ENCODE peak calls at places on chromosomes 7 and 10, in nine cellular contexts. B is cardiac fibroblast; V is HFF-Myc; O is germinal center; A is CD8-positive, alpha-beta T cell; D is foreskin fibroblast; F is activated naive CD4-positive, alpha-beta T cell treated with anti-CD3 and anti-CD28 coated beads, Interleukin-2, amount 50 U/mL, for 72 hours; J is EL; R is A673. Y is an unnamed sample.

GRCh38 chr10:43170491-43170890 is 32.2 kb downstream of the CSGALNACT2 start:
- DNase-seq in R (peak), J (no peak), D (peak), V (no peak), A (no peak), F (no peak), B (no peak), O (no peak), Y (no peak)

GRCh38 chr10:110857265-110858158 is 14.2 kb upstream of the PDCD4 start:
- DNase-seq in J (no peak), B (peak), A (no peak), D (peak), F (no peak), R (no peak), V (no peak), O (no peak), Y (no peak)

GRCh38 chr10:30434273-30435067 is 486 bp downstream of the MAP3K8 start:
- DNase-seq in A (no peak), O (peak), F (peak), R (peak), B (peak), V (no peak), J (peak), D (peak), Y (peak)

GRCh38 chr7:130875265-130875741 is 141.3 kb upstream of the KLF14 start:
- DNase-seq in D (peak), F (no peak), O (peak), J (no peak), A (no peak), B (peak), V (no peak), R (no peak), Y (no peak)

GRCh38 chr7:159121068-159121467 is 23.6 kb downstream of the VIPR2 start:
- DNase-seq in F (no peak), J (no peak), A (no peak), O (no peak), B (no peak), R (no peak), V (no peak), D (no peak), Y (no peak)

GRCh38 chr7:80869821-80870751 is 48.8 kb downstream of the SEMA3C start:
- DNase-seq in V (no peak), D (no peak), J (no peak), R (no peak), O (no peak), F (no peak), A (no peak), B (no peak), Y (no peak)

GRCh38 chr10:14365231-14365744 is 34.6 kb upstream of the FRMD4A start:
- DNase-seq in V (no peak), O (no peak), B (peak), R (no peak), F (no peak), J (peak), D (no peak), A (no peak), Y (no peak)

GRCh38 chr7:130154131-130154500 is 51.1 kb downstream of the TMEM209 start:
- DNase-seq in A (no peak), R (no peak), F (no peak), V (no peak), O (no peak), D (no peak), J (no peak), B (no peak), Y (no peak)

GRCh38 chr7:90298145-90299038 is 22.7 kb downstream of the FAM237B start:
- DNase-seq in F (no peak), V (peak), D (peak), J (peak), O (no peak), R (peak), B (peak), A (no peak), Y (peak)

GRCh38 chr10:13939391-13939790 is 352.6 kb downstream of the PRPF18 start:
- DNase-seq in B (peak), V (no peak), F (no peak), D (peak), R (no peak), O (no peak), A (no peak), J (peak), Y (no peak)

GRCh38 chr7:92025260-92025659 is 84.6 kb downstream of the AKAP9 start:
- DNase-seq in A (no peak), J (peak), B (peak), R (no peak), V (no peak), O (no peak), F (no peak), D (peak), Y (peak)

GRCh38 chr10:32957341-32958084 is 517 bp downstream of the ITGB1 start:
- DNase-seq in B (peak), J (peak), V (no peak), R (peak), D (no peak), O (peak), F (peak), A (no peak), Y (no peak)

GRCh38 chr10:33217854-33218253 is 116.6 kb downstream of the NRP1 start:
- DNase-seq in V (no peak), D (no peak), A (no peak), O (no peak), J (no peak), R (no peak), F (no peak), B (no peak), Y (no peak)

GRCh38 chr7:151061241-151062110 is 2.1 kb downstream of the SLC4A2 start:
- DNase-seq in R (no peak), V (no peak), O (no peak), A (no peak), J (no peak), F (no peak), D (no peak), B (no peak), Y (no peak)

GRCh38 chr7:155215576-155216325 is 81.9 kb upstream of the INSIG1 start:
- DNase-seq in A (no peak), V (no peak), D (no peak), R (no peak), F (no peak), J (no peak), O (no peak), B (no peak), Y (no peak)

GRCh38 chr10:123995461-123996131 is 97.8 kb downstream of the CHST15 start:
- DNase-seq in A (no peak), R (no peak), F (peak), B (peak), O (peak), D (peak), J (peak), V (no peak), Y (no peak)

GRCh38 chr10:18582803-18583202 is 68.6 kb downstream of the NSUN6 start:
- DNase-seq in V (no peak), R (no peak), F (no peak), A (no peak), O (no peak), B (peak), J (peak), D (no peak), Y (no peak)

GRCh38 chr10:127919418-127920191 is 12.7 kb downstream of the PTPRE start:
- DNase-seq in A (no peak), F (no peak), R (peak), B (peak), J (peak), D (no peak), O (no peak), V (peak), Y (no peak)

GRCh38 chr10:28940158-28940888 is 263.0 kb downstream of the BAMBI start:
- DNase-seq in R (no peak), D (no peak), B (no peak), J (no peak), A (no peak), V (no peak), F (no peak), O (no peak), Y (no peak)

GRCh38 chr7:152902054-152902453 is 142.5 kb downstream of the ACTR3B start:
- DNase-seq in O (no peak), J (no peak), F (no peak), A (no peak), B (no peak), V (no peak), D (no peak), R (no peak), Y (no peak)

GRCh38 chr7:14751461-14751860 is 151.1 kb downstream of the DGKB start:
- DNase-seq in O (no peak), F (no peak), V (no peak), D (peak), R (peak), B (peak), A (no peak), J (no peak), Y (no peak)

GRCh38 chr10:96313348-96313747 is 9.1 kb downstream of the DNTT start:
- DNase-seq in F (no peak), D (no peak), O (no peak), V (no peak), J (no peak), B (no peak), A (no peak), R (no peak), Y (no peak)

Y was measured in foreskin melanocyte.